ENCODE peak calls at places on chromosomes 4 and X, in four cellular contexts. One of them, this sample, is unnamed.

GRCh38 chr4:26204911-26205368 is 115.9 kb upstream of the RBPJ start:
- DNase-seq in AG10803: no peak
- DNase-seq in left lung: no peak
- DNase-seq in stomach: peak
- DNase-seq in this sample: no peak

GRCh38 chrX:1291110-1291740 is 22.6 kb downstream of the CSF2RA start:
- DNase-seq in left lung: peak
- DNase-seq in stomach: no peak
- DNase-seq in AG10803: no peak
- DNase-seq in this sample: no peak

GRCh38 chr4:101415962-101416361 is 68.6 kb upstream of the PPP3CA start:
- DNase-seq in left lung: no peak
- DNase-seq in stomach: no peak
- DNase-seq in AG10803: no peak
- DNase-seq in this sample: no peak

GRCh38 chrX:129523076-129524055 is at the start of gene SMARCA1:
- DNase-seq in left lung: peak
- DNase-seq in AG10803: peak
- DNase-seq in stomach: peak
- DNase-seq in this sample: peak

GRCh38 chr4:36285784-36286480 is 4.5 kb downstream of the DTHD1 start:
- DNase-seq in AG10803: no peak
- DNase-seq in left lung: no peak
- DNase-seq in stomach: no peak
- DNase-seq in this sample: no peak

GRCh38 chr4:185040523-185040922 is 22.2 kb downstream of the HELT start:
- DNase-seq in stomach: no peak
- DNase-seq in left lung: no peak
- DNase-seq in AG10803: no peak
- DNase-seq in this sample: no peak

GRCh38 chrX:103644125-103644524 is 15.3 kb downstream of the TCEAL1 start:
- DNase-seq in AG10803: no peak
- DNase-seq in stomach: no peak
- DNase-seq in left lung: no peak
- DNase-seq in this sample: no peak

GRCh38 chr4:159328766-159329165 is 225.9 kb downstream of the RAPGEF2 start:
- DNase-seq in AG10803: no peak
- DNase-seq in left lung: no peak
- DNase-seq in stomach: no peak
- DNase-seq in this sample: no peak

GRCh38 chr4:82499705-82500104 is 62.1 kb downstream of the TMEM150C start:
- DNase-seq in stomach: no peak
- DNase-seq in left lung: no peak
- DNase-seq in AG10803: no peak
- DNase-seq in this sample: no peak

GRCh38 chrX:48972214-48973164 is 845 bp upstream of the KCND1 start:
- DNase-seq in AG10803: peak
- DNase-seq in left lung: no peak
- DNase-seq in stomach: peak
- DNase-seq in this sample: peak

GRCh38 chrX:16852617-16853179 is 17.5 kb downstream of the RBBP7 start:
- DNase-seq in left lung: no peak
- DNase-seq in AG10803: no peak
- DNase-seq in stomach: no peak
- DNase-seq in this sample: no peak

GRCh38 chrX:50801135-50801534 is 12.9 kb downstream of the SHROOM4 start:
- DNase-seq in stomach: no peak
- DNase-seq in left lung: no peak
- DNase-seq in AG10803: no peak
- DNase-seq in this sample: no peak

GRCh38 chrX:3176439-3176820 is 135.2 kb downstream of the ARSF start:
- DNase-seq in stomach: no peak
- DNase-seq in AG10803: peak
- DNase-seq in left lung: no peak
- DNase-seq in this sample: peak

GRCh38 chr4:26220704-26221103 is 100.1 kb upstream of the RBPJ start:
- DNase-seq in stomach: no peak
- DNase-seq in left lung: no peak
- DNase-seq in AG10803: peak
- DNase-seq in this sample: peak

GRCh38 chr4:140037353-140038030 is 116.5 kb downstream of the MAML3 start:
- DNase-seq in left lung: no peak
- DNase-seq in stomach: no peak
- DNase-seq in AG10803: peak
- DNase-seq in this sample: peak

GRCh38 chrX:24993887-24994286 is 21.9 kb downstream of the ARX start:
- DNase-seq in stomach: no peak
- DNase-seq in left lung: no peak
- DNase-seq in AG10803: no peak
- DNase-seq in this sample: no peak

GRCh38 chr4:11429646-11430045 is 952 bp upstream of the HS3ST1 start:
- DNase-seq in left lung: no peak
- DNase-seq in stomach: peak
- DNase-seq in AG10803: no peak
- DNase-seq in this sample: no peak
- H3K4me3 ChIP-seq in left lung: peak
- H3K4me3 ChIP-seq in stomach: peak
- H3K4me3 ChIP-seq in AG10803: no peak
- H3K4me3 ChIP-seq in this sample: no peak

GRCh38 chr4:178599521-178599920 is 1157.3 kb upstream of the AGA start:
- DNase-seq in left lung: no peak
- DNase-seq in AG10803: no peak
- DNase-seq in stomach: no peak
- DNase-seq in this sample: no peak
- TF ChIP-seq CTCF in left lung: no peak
- TF ChIP-seq CTCF in AG10803: no peak
- TF ChIP-seq CTCF in stomach: no peak
- TF ChIP-seq CTCF in this sample: no peak

GRCh38 chrX:153645151-153645550 is 1.9 kb upstream of the DUSP9 start:
- DNase-seq in AG10803: no peak
- DNase-seq in stomach: no peak
- DNase-seq in left lung: no peak
- DNase-seq in this sample: no peak

GRCh38 chrX:153643431-153644351 is 3.3 kb upstream of the DUSP9 start:
- DNase-seq in stomach: no peak
- DNase-seq in AG10803: no peak
- DNase-seq in left lung: no peak
- DNase-seq in this sample: peak

GRCh38 chrX:153642655-153643430 is 4.2 kb upstream of the DUSP9 start:
- DNase-seq in AG10803: no peak
- DNase-seq in stomach: no peak
- DNase-seq in left lung: no peak
- DNase-seq in this sample: no peak

GRCh38 chrX:153645921-153646481 is 1.0 kb upstream of the DUSP9 start:
- DNase-seq in stomach: no peak
- DNase-seq in left lung: no peak
- DNase-seq in AG10803: no peak
- DNase-seq in this sample: no peak

GRCh38 chrX:153644356-153645125 is 2.5 kb upstream of the DUSP9 start:
- DNase-seq in left lung: no peak
- DNase-seq in stomach: no peak
- DNase-seq in AG10803: no peak
- DNase-seq in this sample: no peak
- H3K4me3 ChIP-seq in left lung: no peak
- H3K4me3 ChIP-seq in stomach: no peak
- H3K4me3 ChIP-seq in AG10803: no peak
- H3K4me3 ChIP-seq in this sample: no peak

GRCh38 chrX:125327891-125328290 is 8.2 kb downstream of the TEX13C start:
- DNase-seq in stomach: no peak
- DNase-seq in left lung: no peak
- DNase-seq in AG10803: no peak
- DNase-seq in this sample: no peak
- TF ChIP-seq CTCF in stomach: no peak
- TF ChIP-seq CTCF in left lung: no peak
- TF ChIP-seq CTCF in AG10803: no peak
- TF ChIP-seq CTCF in this sample: no peak